ENCODE peak calls at places on chromosome 3, in four cellular contexts. H is psoas muscle; Q is NCI-H510A treated with DMSO at 0.1 percent for 48 hours; B is activated T-cell treated with anti-CD3 and anti-CD28 coated beads, Interleukin-2, amount 50 U/mL, for 1 hour. Z is an unnamed sample.

GRCh38 chr3:176767385-176767784 is 429.9 kb downstream of the TBL1XR1 start:
- DNase-seq in H (no peak), Q (no peak), B (no peak), Z (peak)

GRCh38 chr3:4290272-4290893 is 12.8 kb upstream of the SETMAR start:
- DNase-seq in Q (peak), H (no peak), B (no peak), Z (no peak)

GRCh38 chr3:195752538-195753331 is 32.0 kb downstream of the MUC20 start:
- DNase-seq in Q (no peak), B (no peak), H (no peak), Z (no peak)

GRCh38 chr3:30084971-30085403 is 521.4 kb upstream of the TGFBR2 start:
- DNase-seq in Q (no peak), B (no peak), H (no peak), Z (no peak)

GRCh38 chr3:184981071-184981470 is 169.1 kb downstream of the VPS8 start:
- DNase-seq in H (peak), Q (no peak), B (no peak), Z (no peak)

GRCh38 chr3:52062499-52062898 is 6.1 kb upstream of the DUSP7 start:
- DNase-seq in B (no peak), H (peak), Q (no peak), Z (no peak)

GRCh38 chr3:116920836-116921596 is 211.4 kb downstream of the TUSC7 start:
- DNase-seq in B (no peak), Q (no peak), H (no peak), Z (peak)

GRCh38 chr3:39791603-39792002 is 17.8 kb upstream of the MYRIP start:
- DNase-seq in Q (no peak), B (no peak), H (no peak), Z (no peak)

GRCh38 chr3:61981005-61981404 is 392.3 kb downstream of the FEZF2 start:
- DNase-seq in H (no peak), B (no peak), Q (no peak), Z (no peak)

GRCh38 chr3:134640872-134641470 is 9.9 kb downstream of the KY start:
- DNase-seq in H (no peak), B (no peak), Q (peak), Z (peak)

GRCh38 chr3:12194669-12195161 is 36.0 kb upstream of the TIMP4 start:
- DNase-seq in H (no peak), Q (no peak), B (no peak), Z (no peak)

Z was measured in T47D.